ENCODE peak calls at places on chromosomes 11 and 22, in nine cellular contexts. R is left cardiac atrium, F is A172, B is sciatic nerve, N is foreskin fibroblast, Z is bronchial epithelial cell, W is fibroblast of mammary gland, I is prostate gland, T is lung. S is an unnamed sample.

GRCh38 chr11:60942207-60942606 is 9.8 kb downstream of the SLC15A3 start:
- DNase-seq in R (no peak), F (no peak), B (no peak), N (no peak), Z (no peak), W (no peak), I (no peak), T (no peak), S (no peak)

GRCh38 chr11:75725552-75726320 is 8.1 kb downstream of the MOGAT2 start:
- DNase-seq in R (no peak), F (no peak), B (no peak), N (no peak), Z (no peak), W (no peak), I (no peak), T (no peak), S (no peak)

GRCh38 chr11:92125316-92125715 is 99.3 kb upstream of the FAT3 start:
- DNase-seq in R (no peak), F (no peak), B (no peak), N (no peak), Z (no peak), W (no peak), I (no peak), T (no peak), S (no peak)

GRCh38 chr22:47601666-47602065 is 839.2 kb downstream of the TBC1D22A start:
- DNase-seq in R (no peak), F (no peak), B (no peak), N (no peak), Z (no peak), W (no peak), I (no peak), T (no peak), S (no peak)

GRCh38 chr11:92329644-92330043 is 105.0 kb downstream of the FAT3 start:
- DNase-seq in R (no peak), F (no peak), B (no peak), N (peak; percentile 10), Z (peak; percentile 82), W (peak; percentile 34), I (peak; percentile 14), T (no peak), S (no peak)

GRCh38 chr11:2652857-2653643 is 46.7 kb downstream of the KCNQ1OT1 start:
- DNase-seq in R (no peak), F (no peak), B (no peak), N (no peak), Z (no peak), W (no peak), I (no peak), T (no peak), S (no peak)

GRCh38 chr22:30267382-30268302 is 991 bp upstream of the OSM start:
- DNase-seq in R (no peak), F (no peak), B (peak; percentile 62), N (no peak), Z (no peak), W (no peak), I (no peak), T (no peak), S (no peak)

GRCh38 chr11:68386331-68386978 is 74.1 kb downstream of the LRP5 start:
- DNase-seq in R (no peak), F (no peak), B (no peak), N (no peak), Z (no peak), W (no peak), I (no peak), T (no peak), S (no peak)

GRCh38 chr11:120172054-120172881 is 34.4 kb upstream of the TRIM29 start:
- DNase-seq in R (peak; percentile 80), F (peak; percentile 65), B (peak; percentile 84), N (peak; percentile 82), Z (peak; percentile 39), W (peak; percentile 68), I (peak; percentile 67), T (peak; percentile 59), S (peak; percentile 49)

GRCh38 chr11:2209900-2210321 is 38.3 kb upstream of the TH start:
- DNase-seq in R (no peak), F (no peak), B (no peak), N (no peak), Z (no peak), W (no peak), I (peak; percentile 3), T (no peak), S (no peak)

GRCh38 chr22:46225631-46226030 is 24.5 kb downstream of the CDPF1 start:
- DNase-seq in R (no peak), F (no peak), B (no peak), N (no peak), Z (no peak), W (no peak), I (no peak), T (no peak), S (no peak)

GRCh38 chr22:20209761-20210250 is 58.3 kb downstream of the RTN4R start:
- DNase-seq in R (no peak), F (no peak), B (no peak), N (no peak), Z (no peak), W (no peak), I (no peak), T (no peak), S (no peak)

GRCh38 chr11:27339940-27340339 is 23.1 kb downstream of the CCDC34 start:
- DNase-seq in R (no peak), F (no peak), B (no peak), N (no peak), Z (no peak), W (no peak), I (no peak), T (no peak), S (no peak)

GRCh38 chr11:76166314-76166713 is 40.0 kb downstream of the WNT11 start:
- DNase-seq in R (no peak), F (peak; percentile 31), B (no peak), N (no peak), Z (no peak), W (no peak), I (no peak), T (no peak), S (no peak)

GRCh38 chr22:48147404-48147803 is 1385.0 kb downstream of the TBC1D22A start:
- DNase-seq in R (no peak), F (no peak), B (no peak), N (no peak), Z (no peak), W (no peak), I (no peak), T (no peak), S (no peak)

GRCh38 chr11:62832346-62833234 is at the start of gene TEX54:
- DNase-seq in R (peak; percentile 54), F (no peak), B (peak; percentile 69), N (peak; percentile 74), Z (peak; percentile 32), W (peak; percentile 47), I (peak; percentile 21), T (no peak), S (peak; percentile 43)

GRCh38 chr11:105367129-105367528 is 227.6 kb upstream of the CARD18 start:
- DNase-seq in R (no peak), F (no peak), B (no peak), N (no peak), Z (peak; percentile 66), W (peak; percentile 4), I (no peak), T (no peak), S (peak; percentile 2)

GRCh38 chr22:41565403-41566054 is 4.7 kb downstream of the CSDC2 start:
- DNase-seq in R (no peak), F (peak; percentile 91), B (no peak), N (peak; percentile 90), Z (peak; percentile 74), W (peak; percentile 85), I (no peak), T (no peak), S (peak; percentile 80)

GRCh38 chr11:78860720-78861422 is 286.2 kb upstream of the NARS2 start:
- DNase-seq in R (no peak), F (no peak), B (no peak), N (peak; percentile 55), Z (peak; percentile 29), W (peak; percentile 24), I (no peak), T (no peak), S (peak; percentile 27)

S was measured in iris pigment epithelial cell.